ENCODE peak calls at places on chromosome 21, in four cellular contexts. L is T-helper 2 cell, P is Kasumi-1, F is cardiac muscle cell. S is an unnamed sample.

GRCh38 chr21:45923146-45923545 is 58.4 kb upstream of the COL6A1 start:
- DNase-seq in L (peak; percentile 32), P (peak; percentile 7), F (peak; percentile 83), S (peak; percentile 71)

GRCh38 chr21:41045534-41046268 is 122.3 kb upstream of the BACE2 start:
- DNase-seq in L (no peak), P (peak; percentile 34), F (no peak), S (no peak)

GRCh38 chr21:35102488-35103407 is 53.6 kb upstream of the RUNX1 start:
- DNase-seq in L (no peak), P (peak; percentile 99), F (peak; percentile 6), S (peak; percentile 33)

GRCh38 chr21:19523731-19524130 is 1120.1 kb upstream of the TMPRSS15 start:
- DNase-seq in L (no peak), P (peak; percentile 1), F (no peak), S (no peak)

GRCh38 chr21:31326478-31327247 is 17.4 kb downstream of the TIAM1 start:
- DNase-seq in L (peak; percentile 12), P (peak; percentile 85), F (peak; percentile 57), S (peak; percentile 73)

GRCh38 chr21:16073571-16073970 is 343.8 kb downstream of the USP25 start:
- DNase-seq in L (no peak), P (no peak), F (no peak), S (no peak)

GRCh38 chr21:34668803-34669148 is at the start of gene CLIC6:
- DNase-seq in L (no peak), P (no peak), F (no peak), S (no peak)

GRCh38 chr21:39971961-39972360 is 104.7 kb downstream of the PCP4 start:
- DNase-seq in L (no peak), P (no peak), F (no peak), S (no peak)

GRCh38 chr21:42056996-42057689 is 14.0 kb upstream of the UMODL1 start:
- DNase-seq in L (no peak), P (no peak), F (peak; percentile 70), S (no peak)

GRCh38 chr21:43985690-43986251 is 26.3 kb upstream of the TRAPPC10 start:
- DNase-seq in L (no peak), P (no peak), F (peak; percentile 7), S (no peak)

GRCh38 chr21:43654806-43655489 is 4.3 kb downstream of the HSF2BP start:
- DNase-seq in L (no peak), P (no peak), F (no peak), S (no peak)

GRCh38 chr21:44856131-44856530 is 17.4 kb downstream of the PTTG1IP start:
- DNase-seq in L (no peak), P (no peak), F (no peak), S (no peak)

GRCh38 chr21:16534408-16535099 is 804.8 kb downstream of the USP25 start:
- DNase-seq in L (no peak), P (no peak), F (peak; percentile 96), S (no peak)

GRCh38 chr21:43194303-43195130 is 25.7 kb downstream of the CRYAA start:
- DNase-seq in L (no peak), P (no peak), F (no peak), S (no peak)

GRCh38 chr21:41491412-41491811 is 16.5 kb downstream of the TMPRSS2 start:
- DNase-seq in L (no peak), P (no peak), F (no peak), S (no peak)